ENCODE peak calls at places on chromosome 2, in nine cellular contexts. One of them, this sample, is unnamed.

GRCh38 chr2:240224676-240225075 is 84.2 kb upstream of the OTOS start:
- DNase-seq in right cardiac atrium: no peak
- DNase-seq in sigmoid colon: no peak
- DNase-seq in foreskin fibroblast: no peak
- DNase-seq in cardiac fibroblast: peak
- DNase-seq in hepatocyte: no peak
- DNase-seq in Panc1: no peak
- DNase-seq in choroid plexus epithelial cell: peak
- DNase-seq in fibroblast of lung: peak
- DNase-seq in this sample: no peak

GRCh38 chr2:234989183-234989701 is 37.4 kb downstream of the SH3BP4 start:
- DNase-seq in right cardiac atrium: peak
- DNase-seq in sigmoid colon: peak
- DNase-seq in foreskin fibroblast: no peak
- DNase-seq in cardiac fibroblast: no peak
- DNase-seq in hepatocyte: no peak
- DNase-seq in Panc1: no peak
- DNase-seq in choroid plexus epithelial cell: no peak
- DNase-seq in fibroblast of lung: peak
- DNase-seq in this sample: no peak

GRCh38 chr2:173657996-173658717 is 303.5 kb downstream of the CDCA7 start:
- DNase-seq in right cardiac atrium: no peak
- DNase-seq in sigmoid colon: no peak
- DNase-seq in foreskin fibroblast: peak
- DNase-seq in cardiac fibroblast: peak
- DNase-seq in hepatocyte: peak
- DNase-seq in Panc1: no peak
- DNase-seq in choroid plexus epithelial cell: peak
- DNase-seq in fibroblast of lung: peak
- DNase-seq in this sample: no peak

GRCh38 chr2:174972924-174973323 is 32.3 kb downstream of the CHN1 start:
- DNase-seq in right cardiac atrium: no peak
- DNase-seq in sigmoid colon: no peak
- DNase-seq in foreskin fibroblast: peak
- DNase-seq in cardiac fibroblast: peak
- DNase-seq in hepatocyte: no peak
- DNase-seq in Panc1: no peak
- DNase-seq in choroid plexus epithelial cell: peak
- DNase-seq in fibroblast of lung: peak
- DNase-seq in this sample: no peak

GRCh38 chr2:58762176-58762781 is 521.2 kb upstream of the FANCL start:
- DNase-seq in right cardiac atrium: peak
- DNase-seq in sigmoid colon: no peak
- DNase-seq in foreskin fibroblast: peak
- DNase-seq in cardiac fibroblast: peak
- DNase-seq in hepatocyte: peak
- DNase-seq in Panc1: peak
- DNase-seq in choroid plexus epithelial cell: peak
- DNase-seq in fibroblast of lung: peak
- DNase-seq in this sample: peak

GRCh38 chr2:108355907-108356734 is 21.6 kb upstream of the SULT1C4 start:
- DNase-seq in right cardiac atrium: no peak
- DNase-seq in sigmoid colon: no peak
- DNase-seq in foreskin fibroblast: no peak
- DNase-seq in cardiac fibroblast: no peak
- DNase-seq in hepatocyte: no peak
- DNase-seq in Panc1: no peak
- DNase-seq in choroid plexus epithelial cell: no peak
- DNase-seq in fibroblast of lung: no peak
- DNase-seq in this sample: no peak

GRCh38 chr2:127647242-127648190 is 1.6 kb downstream of the GPR17 start:
- DNase-seq in right cardiac atrium: peak
- DNase-seq in sigmoid colon: peak
- DNase-seq in foreskin fibroblast: no peak
- DNase-seq in cardiac fibroblast: peak
- DNase-seq in hepatocyte: no peak
- DNase-seq in Panc1: no peak
- DNase-seq in choroid plexus epithelial cell: no peak
- DNase-seq in fibroblast of lung: peak
- DNase-seq in this sample: no peak

GRCh38 chr2:100291152-100291970 is 30.9 kb downstream of the LONRF2 start:
- DNase-seq in right cardiac atrium: peak
- DNase-seq in sigmoid colon: peak
- DNase-seq in foreskin fibroblast: peak
- DNase-seq in cardiac fibroblast: peak
- DNase-seq in hepatocyte: peak
- DNase-seq in Panc1: peak
- DNase-seq in choroid plexus epithelial cell: peak
- DNase-seq in fibroblast of lung: peak
- DNase-seq in this sample: no peak

GRCh38 chr2:219282375-219282774 is 3.2 kb downstream of the DNAJB2 start:
- DNase-seq in right cardiac atrium: no peak
- DNase-seq in sigmoid colon: peak
- DNase-seq in foreskin fibroblast: no peak
- DNase-seq in cardiac fibroblast: no peak
- DNase-seq in hepatocyte: no peak
- DNase-seq in Panc1: no peak
- DNase-seq in choroid plexus epithelial cell: no peak
- DNase-seq in fibroblast of lung: no peak
- DNase-seq in this sample: no peak

GRCh38 chr2:39445934-39446333 is 8.8 kb upstream of the MAP4K3 start:
- DNase-seq in right cardiac atrium: no peak
- DNase-seq in sigmoid colon: no peak
- DNase-seq in foreskin fibroblast: no peak
- DNase-seq in cardiac fibroblast: no peak
- DNase-seq in hepatocyte: no peak
- DNase-seq in Panc1: no peak
- DNase-seq in choroid plexus epithelial cell: no peak
- DNase-seq in fibroblast of lung: no peak
- DNase-seq in this sample: no peak

GRCh38 chr2:117888897-117889296 is 74.4 kb downstream of the DDX18 start:
- DNase-seq in right cardiac atrium: no peak
- DNase-seq in sigmoid colon: no peak
- DNase-seq in foreskin fibroblast: no peak
- DNase-seq in cardiac fibroblast: no peak
- DNase-seq in hepatocyte: no peak
- DNase-seq in Panc1: no peak
- DNase-seq in choroid plexus epithelial cell: no peak
- DNase-seq in fibroblast of lung: no peak
- DNase-seq in this sample: peak

GRCh38 chr2:147547425-147547824 is 297.4 kb upstream of the ACVR2A start:
- DNase-seq in right cardiac atrium: no peak
- DNase-seq in sigmoid colon: no peak
- DNase-seq in foreskin fibroblast: no peak
- DNase-seq in cardiac fibroblast: no peak
- DNase-seq in hepatocyte: no peak
- DNase-seq in Panc1: no peak
- DNase-seq in choroid plexus epithelial cell: no peak
- DNase-seq in fibroblast of lung: peak
- DNase-seq in this sample: no peak

GRCh38 chr2:191151315-191151698 is 513 bp upstream of the STAT4 start:
- DNase-seq in right cardiac atrium: no peak
- DNase-seq in sigmoid colon: no peak
- DNase-seq in foreskin fibroblast: no peak
- DNase-seq in cardiac fibroblast: no peak
- DNase-seq in hepatocyte: no peak
- DNase-seq in Panc1: no peak
- DNase-seq in choroid plexus epithelial cell: no peak
- DNase-seq in fibroblast of lung: no peak
- DNase-seq in this sample: no peak
- H3K4me3 ChIP-seq in right cardiac atrium: peak
- H3K4me3 ChIP-seq in sigmoid colon: peak
- H3K4me3 ChIP-seq in foreskin fibroblast: no peak
- H3K4me3 ChIP-seq in cardiac fibroblast: no peak
- H3K4me3 ChIP-seq in hepatocyte: no peak
- H3K4me3 ChIP-seq in Panc1: peak
- H3K4me3 ChIP-seq in choroid plexus epithelial cell: no peak
- H3K4me3 ChIP-seq in fibroblast of lung: no peak
- H3K4me3 ChIP-seq in this sample: peak

GRCh38 chr2:199463708-199464613 is 6.2 kb upstream of the SATB2 start:
- DNase-seq in right cardiac atrium: no peak
- DNase-seq in sigmoid colon: no peak
- DNase-seq in foreskin fibroblast: no peak
- DNase-seq in cardiac fibroblast: no peak
- DNase-seq in hepatocyte: peak
- DNase-seq in Panc1: no peak
- DNase-seq in choroid plexus epithelial cell: no peak
- DNase-seq in fibroblast of lung: no peak
- DNase-seq in this sample: no peak

GRCh38 chr2:199463000-199463692 is 5.4 kb upstream of the SATB2 start:
- DNase-seq in right cardiac atrium: peak
- DNase-seq in sigmoid colon: peak
- DNase-seq in foreskin fibroblast: peak
- DNase-seq in cardiac fibroblast: peak
- DNase-seq in hepatocyte: peak
- DNase-seq in Panc1: no peak
- DNase-seq in choroid plexus epithelial cell: peak
- DNase-seq in fibroblast of lung: peak
- DNase-seq in this sample: peak

GRCh38 chr2:199461455-199462166 is 3.9 kb upstream of the SATB2 start:
- DNase-seq in right cardiac atrium: no peak
- DNase-seq in sigmoid colon: no peak
- DNase-seq in foreskin fibroblast: no peak
- DNase-seq in cardiac fibroblast: no peak
- DNase-seq in hepatocyte: no peak
- DNase-seq in Panc1: no peak
- DNase-seq in choroid plexus epithelial cell: no peak
- DNase-seq in fibroblast of lung: peak
- DNase-seq in this sample: no peak

GRCh38 chr2:199460808-199461454 is 3.2 kb upstream of the SATB2 start:
- DNase-seq in right cardiac atrium: no peak
- DNase-seq in sigmoid colon: no peak
- DNase-seq in foreskin fibroblast: no peak
- DNase-seq in cardiac fibroblast: peak
- DNase-seq in hepatocyte: no peak
- DNase-seq in Panc1: no peak
- DNase-seq in choroid plexus epithelial cell: no peak
- DNase-seq in fibroblast of lung: no peak
- DNase-seq in this sample: no peak

DNA sequence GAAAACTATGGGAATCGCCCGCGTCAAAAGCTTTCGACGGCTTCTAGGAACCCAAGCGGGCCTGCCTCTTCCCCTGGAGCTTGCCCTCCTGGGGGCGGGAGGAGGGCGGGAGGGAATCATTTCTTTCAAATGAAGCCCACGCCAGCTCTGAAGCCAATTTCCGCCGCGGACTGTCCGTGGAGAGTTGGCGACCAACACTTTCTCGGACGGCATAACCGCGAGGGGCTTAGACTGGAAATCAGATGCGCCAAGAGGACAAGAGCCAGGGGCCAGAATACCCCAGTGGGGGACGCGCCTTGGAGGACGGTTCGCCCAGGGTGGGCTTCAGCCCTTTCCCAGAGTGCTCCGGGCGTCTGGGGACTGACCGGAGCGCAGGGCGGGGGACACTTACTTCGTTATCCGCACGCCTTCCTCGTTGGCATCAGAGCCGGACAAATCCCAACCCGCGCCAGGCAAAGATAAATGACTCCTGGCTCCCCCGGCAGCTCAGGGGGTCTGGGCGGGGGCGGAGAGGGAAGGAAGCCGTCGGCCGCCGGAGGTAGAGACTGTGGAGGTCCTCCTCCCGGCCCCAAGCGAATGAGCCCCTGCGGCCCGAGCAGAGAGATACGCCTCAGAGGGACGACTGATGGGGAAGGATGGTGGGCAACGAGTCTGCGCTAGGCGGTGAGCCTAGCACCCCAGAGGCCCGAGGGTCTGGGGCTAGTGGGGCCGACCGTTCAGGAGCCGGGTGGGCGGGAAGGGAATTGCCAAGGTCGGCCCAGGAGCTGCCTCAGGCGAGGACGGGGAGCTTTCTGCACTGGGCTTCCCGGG is 4.6 kb upstream of the SATB2 start:
- DNase-seq in right cardiac atrium: no peak
- DNase-seq in sigmoid colon: no peak
- DNase-seq in foreskin fibroblast: no peak
- DNase-seq in cardiac fibroblast: no peak
- DNase-seq in hepatocyte: no peak
- DNase-seq in Panc1: no peak
- DNase-seq in choroid plexus epithelial cell: no peak
- DNase-seq in fibroblast of lung: no peak
- DNase-seq in this sample: no peak
- H3K4me3 ChIP-seq in right cardiac atrium: peak
- H3K4me3 ChIP-seq in sigmoid colon: peak
- H3K4me3 ChIP-seq in foreskin fibroblast: no peak
- H3K4me3 ChIP-seq in cardiac fibroblast: no peak
- H3K4me3 ChIP-seq in hepatocyte: no peak
- H3K4me3 ChIP-seq in Panc1: peak
- H3K4me3 ChIP-seq in choroid plexus epithelial cell: no peak
- H3K4me3 ChIP-seq in fibroblast of lung: peak
- H3K4me3 ChIP-seq in this sample: no peak

DNA sequence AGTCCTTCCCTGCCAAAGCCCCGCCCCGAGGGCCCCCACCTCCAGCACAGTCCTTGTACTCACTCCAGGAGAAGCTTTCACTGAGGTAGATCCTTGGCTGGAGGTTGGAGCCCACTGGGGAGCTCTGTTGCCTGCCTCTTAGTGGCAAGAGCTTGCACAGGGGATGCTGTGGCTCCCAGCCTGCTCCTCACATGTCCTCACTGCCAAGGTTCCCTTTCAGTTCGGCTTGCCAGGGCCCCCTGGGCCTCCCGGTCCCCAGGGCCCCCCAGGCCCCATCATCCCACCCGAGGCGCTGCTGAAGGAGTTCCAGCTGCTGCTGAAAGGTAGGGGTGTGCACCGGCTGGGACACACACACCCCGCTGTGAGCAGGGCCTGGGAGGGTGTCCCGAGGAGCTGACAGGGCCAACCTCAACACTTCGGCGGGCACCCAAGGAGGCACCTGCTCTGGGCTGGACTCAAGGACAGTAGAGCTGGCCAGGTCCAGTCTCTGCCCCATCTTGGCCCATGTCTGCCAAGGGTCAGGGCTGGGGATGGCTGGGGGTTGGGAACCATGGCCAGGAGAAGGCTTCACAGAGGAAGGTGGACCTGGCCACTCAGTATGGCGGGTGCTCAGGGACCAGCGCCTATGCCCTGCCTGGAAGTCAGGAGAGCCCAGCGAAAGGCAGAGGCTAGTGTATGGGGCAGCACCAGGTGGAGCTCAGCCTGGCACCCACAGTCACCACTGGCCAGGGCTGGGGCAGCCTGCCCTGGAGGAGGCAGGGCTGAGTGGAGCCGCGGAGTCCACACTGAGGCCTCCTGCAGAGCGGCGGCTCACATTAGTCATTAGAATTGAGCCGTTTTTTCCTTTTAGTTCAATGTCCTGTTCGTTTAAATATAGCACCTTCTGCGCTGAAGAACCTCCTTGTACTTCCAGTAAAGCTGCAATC is 4.0 kb downstream of the ERFE start:
- DNase-seq in right cardiac atrium: peak
- DNase-seq in sigmoid colon: no peak
- DNase-seq in foreskin fibroblast: no peak
- DNase-seq in cardiac fibroblast: peak
- DNase-seq in hepatocyte: no peak
- DNase-seq in Panc1: no peak
- DNase-seq in choroid plexus epithelial cell: peak
- DNase-seq in fibroblast of lung: peak
- DNase-seq in this sample: no peak
- H3K4me3 ChIP-seq in right cardiac atrium: no peak
- H3K4me3 ChIP-seq in sigmoid colon: no peak
- H3K4me3 ChIP-seq in foreskin fibroblast: no peak
- H3K4me3 ChIP-seq in cardiac fibroblast: no peak
- H3K4me3 ChIP-seq in hepatocyte: no peak
- H3K4me3 ChIP-seq in Panc1: no peak
- H3K4me3 ChIP-seq in choroid plexus epithelial cell: peak
- H3K4me3 ChIP-seq in fibroblast of lung: no peak
- H3K4me3 ChIP-seq in this sample: no peak

GRCh38 chr2:11450791-11451190 is 15.2 kb downstream of the E2F6 start:
- DNase-seq in right cardiac atrium: no peak
- DNase-seq in sigmoid colon: no peak
- DNase-seq in foreskin fibroblast: no peak
- DNase-seq in cardiac fibroblast: no peak
- DNase-seq in hepatocyte: no peak
- DNase-seq in Panc1: no peak
- DNase-seq in choroid plexus epithelial cell: no peak
- DNase-seq in fibroblast of lung: no peak
- DNase-seq in this sample: no peak
- H3K4me3 ChIP-seq in right cardiac atrium: no peak
- H3K4me3 ChIP-seq in sigmoid colon: no peak
- H3K4me3 ChIP-seq in foreskin fibroblast: no peak
- H3K4me3 ChIP-seq in cardiac fibroblast: no peak
- H3K4me3 ChIP-seq in hepatocyte: no peak
- H3K4me3 ChIP-seq in Panc1: no peak
- H3K4me3 ChIP-seq in choroid plexus epithelial cell: no peak
- H3K4me3 ChIP-seq in fibroblast of lung: no peak
- H3K4me3 ChIP-seq in this sample: no peak

This sample was measured in MM.1S.